ENCODE peak calls at places on chromosome 3, in five cellular contexts. M is OCI-LY7; I is CD8-positive, alpha-beta T cell; H is ovary; P is adrenal gland. N is an unnamed sample.

GRCh38 chr3:104316118-104316517 is 1050.6 kb upstream of the ALCAM start:
- DNase-seq in M (no peak), I (no peak), H (no peak), P (no peak), N (no peak)

GRCh38 chr3:138438896-138439295 is 4.5 kb downstream of the ESYT3 start:
- DNase-seq in M (no peak), I (no peak), H (no peak), P (no peak), N (peak; percentile 60)

GRCh38 chr3:194908432-194908966 is 222.8 kb downstream of the FAM43A start:
- DNase-seq in M (no peak), I (no peak), H (no peak), P (no peak), N (no peak)

GRCh38 chr3:181017690-181018089 is 28.2 kb upstream of the DNAJC19 start:
- DNase-seq in M (no peak), I (no peak), H (no peak), P (no peak), N (no peak)

GRCh38 chr3:158668506-158668905 is 3.9 kb downstream of the LXN start:
- DNase-seq in M (no peak), I (no peak), H (no peak), P (no peak), N (no peak)

GRCh38 chr3:42802876-42803799 is 1.2 kb downstream of the HIGD1A start:
- DNase-seq in M (peak; percentile 52), I (no peak), H (no peak), P (no peak), N (no peak)

GRCh38 chr3:134708025-134708597 is 57.3 kb upstream of the KY start:
- DNase-seq in M (no peak), I (no peak), H (no peak), P (no peak), N (no peak)

GRCh38 chr3:193777524-193777923 is 184.5 kb downstream of the OPA1 start:
- DNase-seq in M (no peak), I (no peak), H (no peak), P (no peak), N (no peak)

GRCh38 chr3:7407107-7407506 is 546.2 kb downstream of the GRM7 start:
- DNase-seq in M (no peak), I (no peak), H (no peak), P (no peak), N (no peak)

GRCh38 chr3:47022540-47023161 is 43.2 kb downstream of the NBEAL2 start:
- DNase-seq in M (no peak), I (no peak), H (no peak), P (no peak), N (no peak)

GRCh38 chr3:39090922-39091321 is 16.5 kb downstream of the GORASP1 start:
- DNase-seq in M (no peak), I (no peak), H (no peak), P (no peak), N (no peak)

GRCh38 chr3:40741729-40742128 is 217.0 kb downstream of the ZNF621 start:
- DNase-seq in M (peak; percentile 15), I (no peak), H (no peak), P (no peak), N (no peak)

GRCh38 chr3:150106752-150107428 is 136.2 kb upstream of the PFN2 start:
- DNase-seq in M (no peak), I (no peak), H (no peak), P (no peak), N (peak; percentile 88)

GRCh38 chr3:122797291-122797690 is 2.4 kb downstream of the SLC49A4 start:
- DNase-seq in M (no peak), I (no peak), H (no peak), P (no peak), N (no peak)

GRCh38 chr3:186021673-186022362 is 84.0 kb upstream of the TRA2B start:
- DNase-seq in M (no peak), I (no peak), H (no peak), P (no peak), N (peak; percentile 75)

GRCh38 chr3:50139308-50139707 is 15.8 kb upstream of the SEMA3F start:
- DNase-seq in M (no peak), I (no peak), H (no peak), P (no peak), N (no peak)

GRCh38 chr3:71989165-71989564 is 204.2 kb upstream of the PROK2 start:
- DNase-seq in M (no peak), I (no peak), H (no peak), P (no peak), N (no peak)

GRCh38 chr3:141336672-141337522 is 31.4 kb upstream of the ZBTB38 start:
- DNase-seq in M (peak; percentile 65), I (no peak), H (no peak), P (no peak), N (peak; percentile 76)

GRCh38 chr3:193974147-193974546 is 161.8 kb upstream of the HES1 start:
- DNase-seq in M (no peak), I (no peak), H (no peak), P (no peak), N (peak; percentile 49)

GRCh38 chr3:116018651-116019050 is 395.3 kb downstream of the GAP43 start:
- DNase-seq in M (no peak), I (no peak), H (no peak), P (no peak), N (no peak)

GRCh38 chr3:125002414-125002811 is 53.4 kb downstream of the HEG1 start:
- DNase-seq in M (no peak), I (no peak), H (no peak), P (no peak), N (no peak)

GRCh38 chr3:187994221-187995085 is 159.5 kb upstream of the LPP start:
- DNase-seq in M (no peak), I (no peak), H (no peak), P (no peak), N (no peak)

GRCh38 chr3:69444980-69445379 is 59.1 kb upstream of the FRMD4B start:
- DNase-seq in M (no peak), I (no peak), H (no peak), P (no peak), N (peak; percentile 46)

GRCh38 chr3:25495304-25495703 is 67.2 kb downstream of the RARB start:
- DNase-seq in M (no peak), I (no peak), H (no peak), P (no peak), N (no peak)

GRCh38 chr3:171374661-171375285 is 85.4 kb downstream of the TNIK start:
- DNase-seq in M (no peak), I (no peak), H (no peak), P (no peak), N (no peak)

GRCh38 chr3:149844073-149844472 is 31.1 kb downstream of the RNF13 start:
- DNase-seq in M (no peak), I (no peak), H (no peak), P (no peak), N (no peak)

GRCh38 chr3:87001699-87002098 is 10.8 kb upstream of the VGLL3 start:
- DNase-seq in M (no peak), I (no peak), H (no peak), P (no peak), N (no peak)

GRCh38 chr3:20974389-20974788 is 776.6 kb downstream of the ZNF385D start:
- DNase-seq in M (no peak), I (no peak), H (no peak), P (no peak), N (no peak)

GRCh38 chr3:172467170-172467824 is 19.0 kb upstream of the GHSR start:
- DNase-seq in M (no peak), I (no peak), H (no peak), P (no peak), N (no peak)

GRCh38 chr3:125194061-125194848 is 18.3 kb downstream of the SLC12A8 start:
- DNase-seq in M (no peak), I (no peak), H (no peak), P (no peak), N (no peak)

GRCh38 chr3:156606729-156607128 is 51.8 kb upstream of the SSR3 start:
- DNase-seq in M (no peak), I (no peak), H (no peak), P (no peak), N (no peak)

GRCh38 chr3:106140471-106140870 is 271.7 kb upstream of the CBLB start:
- DNase-seq in M (no peak), I (no peak), H (no peak), P (no peak), N (no peak)

GRCh38 chr3:40191850-40192448 is 117.6 kb upstream of the EIF1B start:
- DNase-seq in M (peak; percentile 54), I (peak; percentile 34), H (peak; percentile 72), P (peak; percentile 70), N (peak; percentile 47)

GRCh38 chr3:126373146-126373613 is 16.0 kb upstream of the KLF15 start:
- DNase-seq in M (no peak), I (no peak), H (no peak), P (no peak), N (no peak)

GRCh38 chr3:177606891-177607290 is 409.6 kb upstream of the TBL1XR1 start:
- DNase-seq in M (no peak), I (no peak), H (no peak), P (no peak), N (no peak)
- H3K27ac ChIP-seq in M (no peak overlapping the region), I (no peak overlapping the region), H (no peak overlapping the region), P (no peak overlapping the region), N (no peak overlapping the region)

GRCh38 chr3:190074817-190075216 is 45.9 kb downstream of the P3H2 start:
- DNase-seq in M (no peak), I (no peak), H (no peak), P (no peak), N (no peak)

GRCh38 chr3:190073264-190073663 is 47.4 kb downstream of the P3H2 start:
- DNase-seq in M (no peak), I (no peak), H (no peak), P (no peak), N (peak; percentile 60)

GRCh38 chr3:190076138-190076537 is 44.6 kb downstream of the P3H2 start:
- DNase-seq in M (no peak), I (no peak), H (no peak), P (peak; percentile 41), N (no peak)

GRCh38 chr3:190077646-190078045 is 43.1 kb downstream of the P3H2 start:
- DNase-seq in M (no peak), I (no peak), H (no peak), P (no peak), N (no peak)

GRCh38 chr3:190076601-190077444 is 43.9 kb downstream of the P3H2 start:
- DNase-seq in M (no peak), I (no peak), H (no peak), P (peak; percentile 56), N (peak; percentile 90)
- H3K4me3 ChIP-seq in M (no peak overlapping the region), I (no peak overlapping the region), H (no peak overlapping the region), P (no peak overlapping the region), N (no peak overlapping the region)

GRCh38 chr3:62373714-62374333 is 474 bp upstream of the FEZF2 start:
- DNase-seq in M (no peak), I (no peak), H (no peak), P (no peak), N (no peak)

GRCh38 chr3:62372621-62373041 is 719 bp downstream of the FEZF2 start:
- DNase-seq in M (no peak), I (no peak), H (no peak), P (no peak), N (no peak)

GRCh38 chr3:62373215-62373614 is at the start of gene FEZF2:
- DNase-seq in M (no peak), I (no peak), H (no peak), P (no peak), N (no peak)

GRCh38 chr3:62375655-62376054 is 2.3 kb upstream of the FEZF2 start:
- DNase-seq in M (no peak), I (no peak), H (no peak), P (no peak), N (no peak)

GRCh38 chr3:62374375-62374876 is 1.1 kb upstream of the FEZF2 start:
- DNase-seq in M (no peak), I (no peak), H (no peak), P (no peak), N (no peak)
- H3K4me1 ChIP-seq in M (no peaks in the 10 kb centered on the region), I (no peaks in the 10 kb centered on the region), H (peaks cover 4% of the 10 kb centered on the region), P (peaks cover 6% of the 10 kb centered on the region), N (no peaks in the 10 kb centered on the region)

GRCh38 chr3:127701281-127701792 is 28.6 kb downstream of the ABTB1 start:
- DNase-seq in M (no peak), I (no peak), H (peak; percentile 30), P (no peak), N (no peak)
- H3K27ac ChIP-seq in M (no peak overlapping the region), I (no peak overlapping the region), H (no peak overlapping the region), P (peak overlapping the region; percentile 73), N (no peak overlapping the region)